ENCODE peak calls at places on chromosomes 1 and 21, in seven cellular contexts. J is fibroblast of lung, Y is lower lobe of right lung, N is IMR-90, V is lung, M is uterus, S is tibial nerve. Z is an unnamed sample. For H3K4me1 and H3K36me3, the result is how much of the 10 kb centered on the place peaks cover.

GRCh38 chr1:202599669-202600431 is 110.4 kb downstream of the SYT2 start:
- DNase-seq in J (peak), Y (peak), N (peak), V (peak), M (peak), S (peak), Z (peak)

GRCh38 chr1:31627301-31627929 is 9.9 kb downstream of the HCRTR1 start:
- DNase-seq in J (no peak), Y (peak), N (no peak), V (peak), M (no peak), S (no peak), Z (peak)

GRCh38 chr1:1440941-1441888 is 5.7 kb downstream of the VWA1 start:
- DNase-seq in J (peak), Y (peak), N (no peak), V (no peak), M (peak), S (no peak), Z (no peak)

GRCh38 chr1:174266476-174266875 is 107.2 kb downstream of the RABGAP1L start:
- DNase-seq in J (no peak), Y (no peak), N (peak), V (no peak), M (no peak), S (no peak), Z (no peak)

GRCh38 chr1:35885961-35886558 is 3.1 kb downstream of the AGO1 start:
- DNase-seq in J (no peak), Y (no peak), N (no peak), V (no peak), M (no peak), S (no peak), Z (no peak)

GRCh38 chr1:181117648-181118449 is 29.3 kb downstream of the IER5 start:
- DNase-seq in J (no peak), Y (peak), N (peak), V (peak), M (no peak), S (no peak), Z (no peak)

GRCh38 chr1:15231714-15232201 is 15.3 kb upstream of the FHAD1 start:
- DNase-seq in J (no peak), Y (no peak), N (no peak), V (no peak), M (no peak), S (no peak), Z (no peak)

GRCh38 chr1:11681071-11681771 is at the start of gene MAD2L2:
- DNase-seq in J (peak), Y (peak), N (peak), V (peak), M (peak), S (peak), Z (peak)

GRCh38 chr1:4119516-4120220 is 219.6 kb upstream of the C1orf174 start:
- DNase-seq in J (no peak), Y (no peak), N (no peak), V (no peak), M (no peak), S (no peak), Z (no peak)

GRCh38 chr1:23591460-23592208 is 32.3 kb upstream of the ID3 start:
- DNase-seq in J (no peak), Y (no peak), N (peak), V (no peak), M (no peak), S (no peak), Z (no peak)

GRCh38 chr1:202580604-202581003 is 129.7 kb downstream of the SYT2 start:
- DNase-seq in J (peak), Y (no peak), N (no peak), V (no peak), M (no peak), S (no peak), Z (no peak)

GRCh38 chr1:91578320-91579109 is 77.9 kb downstream of the CDC7 start:
- DNase-seq in J (no peak), Y (no peak), N (no peak), V (no peak), M (no peak), S (no peak), Z (no peak)

GRCh38 chr1:48236716-48237470 is 14.4 kb downstream of the SLC5A9 start:
- DNase-seq in J (peak), Y (no peak), N (peak), V (no peak), M (no peak), S (no peak), Z (no peak)

GRCh38 chr21:46079357-46080170 is 18.3 kb upstream of the COL6A2 start:
- DNase-seq in J (peak), Y (peak), N (peak), V (peak), M (peak), S (no peak), Z (peak)

GRCh38 chr1:198102454-198102791 is 54.4 kb upstream of the NEK7 start:
- DNase-seq in J (peak), Y (no peak), N (peak), V (no peak), M (no peak), S (no peak), Z (no peak)

GRCh38 chr1:92483442-92484170 is 3.1 kb downstream of the GFI1 start:
- DNase-seq in J (no peak), Y (peak), N (no peak), V (no peak), M (no peak), S (no peak), Z (no peak)

GRCh38 chr1:107162745-107163144 is 21.9 kb downstream of the NTNG1 start:
- DNase-seq in J (no peak), Y (no peak), N (no peak), V (no peak), M (no peak), S (no peak), Z (no peak)

DNA sequence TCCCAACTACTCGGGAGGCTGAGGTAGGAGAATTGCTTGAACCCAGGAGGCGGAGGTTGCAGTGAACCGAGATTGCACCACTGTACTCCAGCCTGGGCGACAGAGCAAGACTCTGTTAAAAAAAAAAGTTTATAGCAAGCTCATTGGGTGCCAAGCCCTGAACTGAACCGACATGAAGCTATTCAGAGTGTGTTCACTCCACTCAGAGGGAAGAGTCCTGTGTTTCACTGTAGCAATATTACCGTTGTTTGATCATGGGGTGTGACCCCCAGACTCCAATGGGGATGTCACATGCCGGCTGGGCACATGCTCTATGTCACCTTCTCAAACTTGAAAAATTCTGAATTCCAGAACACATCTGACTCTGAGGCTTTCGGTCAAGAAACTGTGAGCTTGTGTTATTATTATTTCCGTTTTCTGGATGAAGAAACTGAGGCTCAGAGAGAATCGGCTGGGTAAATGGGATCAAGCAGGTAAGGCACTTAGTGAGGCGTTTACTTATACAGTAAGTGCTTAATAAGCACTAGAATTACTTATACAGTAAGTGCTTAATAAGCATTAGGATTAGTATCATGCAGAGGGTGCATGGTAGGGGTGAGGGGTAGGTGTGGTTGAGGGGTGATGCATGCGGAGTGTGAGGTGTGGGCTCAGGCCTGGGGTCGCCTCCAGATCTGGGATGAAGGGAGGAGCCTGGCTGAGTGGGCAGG is 36.2 kb downstream of the HSPG2 start:
- DNase-seq in J (no peak), Y (no peak), N (no peak), V (no peak), M (no peak), S (no peak), Z (no peak)
- H3K27ac ChIP-seq in J (no peak), Y (peak), N (no peak), V (peak), M (peak), S (peak), Z (no peak)

DNA sequence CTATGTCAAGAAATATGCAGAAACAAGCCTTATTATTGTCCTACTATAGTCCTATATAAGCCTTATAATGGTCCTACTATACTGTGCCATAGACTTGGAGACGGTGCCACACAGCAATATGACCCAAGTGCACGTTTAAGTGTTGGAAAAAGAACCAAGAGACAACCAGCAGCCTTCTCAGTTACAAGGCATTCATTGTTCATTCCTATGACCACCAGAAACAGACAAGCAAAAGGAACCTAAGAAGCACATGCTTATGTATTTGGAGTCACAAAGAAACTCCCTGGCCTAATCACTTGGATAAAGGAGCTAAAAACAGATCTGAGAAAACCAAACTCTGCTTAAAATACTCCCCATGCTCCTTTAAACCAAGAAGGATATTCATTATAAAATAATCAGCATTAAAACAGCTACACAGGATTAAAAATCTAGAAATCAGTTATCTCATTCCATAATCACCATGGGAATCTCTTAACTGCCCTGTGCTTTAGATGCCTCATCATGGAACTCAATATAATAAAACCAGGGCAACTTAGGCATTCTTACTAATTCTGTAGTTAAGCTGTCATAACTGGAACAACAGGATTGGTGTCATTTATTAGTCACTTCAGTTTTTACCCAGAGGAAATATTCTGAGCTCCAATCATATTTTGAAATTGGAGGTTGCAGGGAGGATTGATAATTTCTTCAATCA is 6.9 kb downstream of the COLGALT2 start:
- DNase-seq in J (no peak), Y (no peak), N (no peak), V (no peak), M (no peak), S (no peak), Z (no peak)
- H3K4me1 ChIP-seq in J (under half), Y (under half), N (under half), V (under half), M (under half), S (under half), Z (under half)

DNA sequence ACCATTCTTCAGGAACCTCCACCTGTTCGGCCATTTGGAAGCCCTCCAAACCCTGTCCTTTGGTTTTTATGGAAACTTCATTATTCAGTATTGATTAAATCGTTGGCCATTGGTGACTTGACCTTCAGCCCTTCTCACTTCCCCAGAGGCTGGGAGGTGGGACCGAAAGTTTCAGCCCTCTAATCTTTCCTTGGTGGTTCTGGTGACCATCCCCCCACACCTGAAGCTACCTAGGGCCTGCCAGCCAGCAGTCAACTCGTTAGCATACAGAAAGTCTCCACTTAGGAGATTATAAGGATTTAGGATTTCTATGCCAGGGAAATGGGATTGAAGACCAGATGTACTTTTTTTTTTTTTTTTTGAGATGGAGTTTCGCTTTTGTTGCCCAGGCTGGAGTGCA is 6.7 kb downstream of the DHX9 start:
- DNase-seq in J (no peak), Y (no peak), N (no peak), V (no peak), M (no peak), S (no peak), Z (no peak)
- H3K36me3 ChIP-seq in J (under half), Y (half or more), N (under half), V (under half), M (under half), S (under half), Z (under half)

GRCh38 chr1:114215426-114215825 is 61.8 kb upstream of the SYT6 start:
- DNase-seq in J (no peak), Y (no peak), N (no peak), V (no peak), M (no peak), S (no peak), Z (no peak)

GRCh38 chr1:114214016-114214415 is 60.3 kb upstream of the SYT6 start:
- DNase-seq in J (no peak), Y (no peak), N (no peak), V (no peak), M (no peak), S (no peak), Z (no peak)

GRCh38 chr1:114219247-114219872 is 65.7 kb upstream of the SYT6 start:
- DNase-seq in J (no peak), Y (no peak), N (peak), V (no peak), M (no peak), S (no peak), Z (no peak)

GRCh38 chr1:114218397-114219237 is 64.9 kb upstream of the SYT6 start:
- DNase-seq in J (no peak), Y (no peak), N (no peak), V (no peak), M (peak), S (no peak), Z (no peak)

DNA sequence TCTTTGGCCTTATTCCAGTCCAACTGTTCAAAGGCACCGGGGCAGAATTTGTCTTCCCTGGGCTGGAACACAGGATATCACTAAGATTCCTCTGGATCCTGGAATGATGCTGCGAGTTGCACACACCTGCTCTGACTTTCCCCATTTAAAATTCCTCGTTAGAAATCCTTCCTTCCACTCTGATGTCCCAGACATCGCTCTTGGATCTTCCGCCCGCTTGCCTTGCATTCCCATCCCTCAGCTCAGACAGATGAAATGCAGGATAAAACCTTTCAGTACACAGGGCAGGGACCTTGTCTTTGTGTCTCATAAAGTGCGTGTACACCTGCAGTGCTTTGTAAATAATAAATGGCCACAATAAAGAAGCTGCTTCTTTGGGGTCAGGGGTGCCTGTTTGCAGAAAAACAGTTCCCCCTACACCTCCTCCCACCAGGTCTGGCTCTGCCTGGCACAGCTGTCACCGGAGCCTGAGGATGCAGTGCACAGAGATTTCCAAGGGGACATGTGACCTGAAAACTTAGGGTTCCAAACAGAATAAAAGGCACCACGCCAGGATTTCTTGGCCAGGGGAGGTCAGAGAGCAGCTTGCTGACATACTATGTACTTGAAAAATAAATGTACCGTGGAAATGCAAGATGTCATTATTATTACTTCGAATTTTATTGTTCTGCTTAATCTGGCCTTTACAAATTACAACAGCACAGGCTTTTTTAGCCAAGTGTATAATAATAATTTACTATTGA is 62.9 kb upstream of the SYT6 start:
- DNase-seq in J (no peak), Y (no peak), N (no peak), V (no peak), M (no peak), S (no peak), Z (no peak)
- H3K27ac ChIP-seq in J (no peak), Y (no peak), N (no peak), V (no peak), M (no peak), S (no peak), Z (no peak)

GRCh38 chr21:37435719-37436118 is 69.1 kb downstream of the DYRK1A start:
- DNase-seq in J (no peak), Y (no peak), N (no peak), V (no peak), M (no peak), S (no peak), Z (no peak)

GRCh38 chr21:37436180-37436579 is 69.6 kb downstream of the DYRK1A start:
- DNase-seq in J (peak), Y (no peak), N (no peak), V (no peak), M (no peak), S (no peak), Z (no peak)

GRCh38 chr21:37431243-37431642 is 64.7 kb downstream of the DYRK1A start:
- DNase-seq in J (no peak), Y (no peak), N (no peak), V (no peak), M (no peak), S (no peak), Z (no peak)

GRCh38 chr21:37435120-37435519 is 68.5 kb downstream of the DYRK1A start:
- DNase-seq in J (peak), Y (no peak), N (peak), V (no peak), M (peak), S (no peak), Z (peak)

DNA sequence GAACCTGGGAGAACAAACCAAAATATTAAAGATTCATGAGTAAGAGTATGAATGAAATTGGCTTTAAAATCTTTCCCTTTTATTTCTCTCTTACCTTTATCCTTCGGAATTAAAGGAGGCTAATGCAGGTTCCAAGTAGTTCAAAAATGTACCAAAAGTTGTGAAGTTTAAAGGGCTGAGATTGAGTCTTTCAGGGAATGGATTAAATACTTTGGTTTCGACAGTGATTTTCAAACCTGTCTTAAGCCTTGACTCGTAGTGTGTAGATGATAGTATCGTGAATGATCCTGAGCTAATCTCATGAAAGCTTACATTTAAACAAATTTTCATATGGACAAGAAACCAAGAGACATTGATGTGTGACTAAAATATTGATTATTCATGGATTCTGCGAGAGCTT is 66.9 kb downstream of the DYRK1A start:
- DNase-seq in J (no peak), Y (no peak), N (no peak), V (no peak), M (no peak), S (no peak), Z (no peak)
- H3K4me1 ChIP-seq in J (under half), Y (under half), N (under half), V (under half), M (under half), S (under half), Z (under half)

GRCh38 chr1:112318698-112319370 is 77.2 kb upstream of the CTTNBP2NL start:
- DNase-seq in J (no peak), Y (no peak), N (no peak), V (no peak), M (no peak), S (no peak), Z (no peak)

GRCh38 chr1:112319371-112320034 is 76.5 kb upstream of the CTTNBP2NL start:
- DNase-seq in J (no peak), Y (no peak), N (no peak), V (no peak), M (no peak), S (no peak), Z (no peak)

GRCh38 chr1:112317556-112317955 is 78.5 kb upstream of the CTTNBP2NL start:
- DNase-seq in J (no peak), Y (no peak), N (no peak), V (no peak), M (no peak), S (no peak), Z (no peak)

GRCh38 chr1:112317140-112317539 is 78.9 kb upstream of the CTTNBP2NL start:
- DNase-seq in J (no peak), Y (no peak), N (no peak), V (no peak), M (no peak), S (no peak), Z (no peak)

DNA sequence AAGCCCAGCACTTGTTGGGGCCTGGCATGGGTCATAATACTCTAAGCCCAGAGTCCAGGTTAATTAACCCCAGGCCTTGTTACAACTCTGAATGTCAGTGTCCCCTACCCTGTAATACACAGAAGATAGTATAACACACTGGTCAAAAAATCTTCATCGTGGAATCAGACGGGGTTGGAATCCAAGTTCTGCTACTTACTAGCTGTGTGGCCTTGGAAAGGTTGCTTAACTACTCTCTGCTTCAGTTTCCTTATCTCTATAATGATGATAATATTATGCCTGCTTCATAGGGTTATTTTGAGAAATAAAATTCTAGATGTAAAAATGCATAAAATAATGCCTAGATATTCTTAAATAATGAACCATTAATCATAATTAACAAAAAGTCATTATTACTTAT is 77.8 kb upstream of the CTTNBP2NL start:
- DNase-seq in J (no peak), Y (no peak), N (no peak), V (no peak), M (no peak), S (no peak), Z (no peak)
- H3K36me3 ChIP-seq in J (under half), Y (under half), N (under half), V (under half), M (under half), S (under half), Z (under half)